ENCODE peak calls at places on chromosomes 6 and 20, in five cellular contexts. S is fibroblast of mammary gland, U is endothelial cell, B is GM12865, P is mesothelial cell of epicardium. M is an unnamed sample.

GRCh38 chr20:63502671-63503172 is 3.8 kb upstream of the EEF1A2 start:
- DNase-seq in S (no peak), U (no peak), B (no peak), P (no peak), M (no peak)

GRCh38 chr6:26199773-26200728 is 112.8 kb downstream of the HFE start:
- DNase-seq in S (no peak), U (peak), B (no peak), P (no peak), M (peak)

GRCh38 chr20:49426395-49426794 is 56.1 kb downstream of the KCNB1 start:
- DNase-seq in S (no peak), U (no peak), B (no peak), P (no peak), M (no peak)

GRCh38 chr6:111804627-111805235 is 68.5 kb downstream of the FYN start:
- DNase-seq in S (peak), U (no peak), B (peak), P (no peak), M (peak)

GRCh38 chr6:35776364-35777215 is at the start of gene CLPSL2:
- DNase-seq in S (no peak), U (no peak), B (peak), P (peak), M (peak)

GRCh38 chr20:24001901-24002405 is 13.4 kb upstream of the GGTLC1 start:
- DNase-seq in S (no peak), U (no peak), B (no peak), P (no peak), M (no peak)

GRCh38 chr20:9021699-9022098 is 47.2 kb upstream of the PLCB4 start:
- DNase-seq in S (no peak), U (no peak), B (no peak), P (no peak), M (peak)

GRCh38 chr6:121647905-121648304 is 212.5 kb downstream of the GJA1 start:
- DNase-seq in S (peak), U (no peak), B (no peak), P (no peak), M (peak)

GRCh38 chr6:32984639-32985389 is 16.4 kb downstream of the BRD2 start:
- DNase-seq in S (peak), U (peak), B (peak), P (peak), M (peak)

GRCh38 chr6:157535354-157536217 is 154.6 kb downstream of the ZDHHC14 start:
- DNase-seq in S (peak), U (no peak), B (peak), P (no peak), M (peak)

GRCh38 chr6:147135211-147135672 is 69.0 kb upstream of the STXBP5 start:
- DNase-seq in S (peak), U (no peak), B (no peak), P (no peak), M (peak)

GRCh38 chr6:158595223-158595622 is 35.3 kb downstream of the TMEM181 start:
- DNase-seq in S (peak), U (peak), B (peak), P (no peak), M (peak)

GRCh38 chr20:40882173-40882572 is 146.4 kb upstream of the TOP1 start:
- DNase-seq in S (no peak), U (no peak), B (no peak), P (no peak), M (no peak)
- TF ChIP-seq CTCF in S (no peak), U (no peak), B (no peak), P (no peak), M (no peak)

GRCh38 chr20:5056801-5057599 is 55.7 kb upstream of the SLC23A2 start:
- DNase-seq in S (peak), U (peak), B (peak), P (no peak), M (peak)
- TF ChIP-seq CTCF in S (peak), U (peak), B (peak), P (no peak), M (peak)

GRCh38 chr6:27765028-27765427 is 147.2 kb downstream of the OR2B2 start:
- DNase-seq in S (no peak), U (no peak), B (no peak), P (no peak), M (no peak)
- TF ChIP-seq CTCF in S (no peak), U (no peak), B (no peak), P (no peak), M (no peak)

GRCh38 chr6:155378284-155378683 is 64.0 kb upstream of the TFB1M start:
- DNase-seq in S (no peak), U (no peak), B (peak), P (no peak), M (no peak)

GRCh38 chr6:155381856-155382690 is 67.8 kb upstream of the TFB1M start:
- DNase-seq in S (peak), U (no peak), B (no peak), P (no peak), M (peak)

GRCh38 chr6:155384343-155384742 is 70.1 kb upstream of the TFB1M start:
- DNase-seq in S (no peak), U (no peak), B (no peak), P (no peak), M (no peak)

GRCh38 chr6:155378724-155379123 is 64.4 kb upstream of the TFB1M start:
- DNase-seq in S (no peak), U (no peak), B (no peak), P (no peak), M (no peak)

DNA sequence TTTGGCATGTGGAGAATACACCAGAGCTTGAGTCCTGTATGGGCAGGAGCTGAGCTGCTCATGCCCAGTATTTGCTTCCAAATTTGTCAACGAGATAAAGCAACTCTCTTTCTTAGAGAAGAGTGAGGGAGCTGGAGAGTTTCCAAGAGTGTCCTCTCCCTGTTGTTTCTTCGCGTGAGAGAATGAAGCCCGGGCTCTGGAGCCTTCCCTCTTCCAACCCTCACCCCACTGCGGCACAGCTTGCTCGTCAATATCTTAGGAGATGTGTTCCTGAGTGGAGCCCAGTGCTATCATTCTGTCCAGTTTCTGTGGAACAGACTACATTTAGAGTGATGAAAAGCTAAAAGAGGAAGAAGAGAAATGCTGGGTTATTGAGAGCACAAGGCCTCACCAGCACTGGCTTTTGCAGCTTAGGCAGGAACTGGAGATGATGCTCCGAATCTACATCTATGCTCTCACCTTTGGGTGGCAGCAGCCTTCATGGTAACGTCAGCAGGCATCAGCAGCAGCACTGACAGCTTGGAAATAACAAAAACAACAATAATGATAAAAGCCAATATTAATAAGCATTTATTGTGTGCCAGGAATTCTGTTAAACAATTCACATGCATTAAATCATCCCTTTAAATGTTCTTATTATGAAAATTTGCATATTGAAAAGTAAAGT is 66.5 kb upstream of the TFB1M start:
- DNase-seq in S (no peak), U (no peak), B (no peak), P (no peak), M (no peak)
- TF ChIP-seq CTCF in S (no peak), U (no peak), B (no peak), P (no peak), M (no peak)